ENCODE peak calls at places on chromosomes 12 and 14, in five cellular contexts. T is fibroblast of pulmonary artery, I is NCI-H2029, B is kidney epithelial cell, A is AG08396. E is an unnamed sample.

GRCh38 chr12:68364893-68365725 is 32.9 kb upstream of the MDM1 start:
- DNase-seq in T (peak; percentile 99), I (no peak), B (peak; percentile 91), A (peak; percentile 93), E (peak; percentile 77)

GRCh38 chr12:73424484-73424883 is 1113.2 kb upstream of the ATXN7L3B start:
- DNase-seq in T (no peak), I (no peak), B (no peak), A (no peak), E (no peak)

GRCh38 chr14:90204516-90204915 is 51.8 kb upstream of the PSMC1 start:
- DNase-seq in T (no peak), I (no peak), B (no peak), A (no peak), E (no peak)

GRCh38 chr12:14769462-14769836 is 33.8 kb downstream of the WBP11 start:
- DNase-seq in T (peak; percentile 35), I (no peak), B (no peak), A (no peak), E (no peak)

GRCh38 chr14:63952933-63953437 is 100.2 kb downstream of the SYNE2 start:
- DNase-seq in T (peak; percentile 84), I (no peak), B (no peak), A (no peak), E (no peak)

GRCh38 chr14:100062602-100063001 is 2.6 kb upstream of the EVL start:
- DNase-seq in T (no peak), I (no peak), B (no peak), A (no peak), E (no peak)

GRCh38 chr14:99157246-99157645 is 114.8 kb downstream of the BCL11B start:
- DNase-seq in T (no peak), I (no peak), B (no peak), A (no peak), E (no peak)

GRCh38 chr14:61615743-61616523 is 79.4 kb upstream of the HIF1A start:
- DNase-seq in T (peak; percentile 95), I (no peak), B (peak; percentile 51), A (no peak), E (no peak)

GRCh38 chr14:90604356-90604755 is 207.5 kb downstream of the CALM1 start:
- DNase-seq in T (no peak), I (no peak), B (no peak), A (no peak), E (no peak)

GRCh38 chr14:69014829-69015259 is 35.7 kb upstream of the ACTN1 start:
- DNase-seq in T (no peak), I (no peak), B (no peak), A (no peak), E (no peak)

GRCh38 chr12:112303004-112303403 is 79.2 kb downstream of the HECTD4 start:
- DNase-seq in T (peak; percentile 88), I (no peak), B (peak; percentile 55), A (peak; percentile 34), E (no peak)

GRCh38 chr14:99415496-99416281 is 65.0 kb downstream of the SETD3 start:
- DNase-seq in T (peak; percentile 89), I (peak; percentile 55), B (peak; percentile 45), A (peak; percentile 76), E (no peak)

GRCh38 chr12:80708535-80709328 is 1.3 kb downstream of the MYF6 start:
- DNase-seq in T (peak; percentile 22), I (no peak), B (no peak), A (no peak), E (no peak)

GRCh38 chr14:28609228-28609828 is 157.3 kb upstream of the FOXG1 start:
- DNase-seq in T (peak; percentile 87), I (no peak), B (peak; percentile 4), A (no peak), E (no peak)

GRCh38 chr12:119684730-119685129 is 16.8 kb downstream of the PRKAB1 start:
- DNase-seq in T (no peak), I (no peak), B (no peak), A (no peak), E (no peak)

GRCh38 chr12:87274594-87275245 is 754.5 kb downstream of the C12orf50 start:
- DNase-seq in T (peak; percentile 57), I (no peak), B (no peak), A (no peak), E (no peak)

GRCh38 chr12:89098390-89099102 is 253.8 kb downstream of the DUSP6 start:
- DNase-seq in T (peak; percentile 42), I (peak; percentile 76), B (no peak), A (no peak), E (no peak)

GRCh38 chr12:70774055-70774454 is 136.8 kb upstream of the PTPRB start:
- DNase-seq in T (peak; percentile 24), I (no peak), B (peak; percentile 69), A (peak; percentile 4), E (peak; percentile 49)

GRCh38 chr14:86038401-86038985 is 508.5 kb downstream of the FLRT2 start:
- DNase-seq in T (peak; percentile 76), I (no peak), B (no peak), A (peak; percentile 21), E (no peak)

GRCh38 chr12:6355491-6356373 is 13.9 kb upstream of the TNFRSF1A start:
- DNase-seq in T (no peak), I (no peak), B (no peak), A (no peak), E (no peak)

GRCh38 chr12:128644664-128645296 is 179.0 kb downstream of the SLC15A4 start:
- DNase-seq in T (no peak), I (no peak), B (no peak), A (no peak), E (no peak)

GRCh38 chr14:73370561-73370960 is 87.8 kb downstream of the NUMB start:
- DNase-seq in T (no peak), I (no peak), B (no peak), A (no peak), E (no peak)

GRCh38 chr12:47021298-47021697 is 58.1 kb upstream of the PCED1B start:
- DNase-seq in T (peak; percentile 92), I (peak; percentile 38), B (no peak), A (peak; percentile 48), E (no peak)

GRCh38 chr12:6998708-6999451 is 19.4 kb downstream of the LPCAT3 start:
- DNase-seq in T (no peak), I (no peak), B (peak; percentile 26), A (no peak), E (peak; percentile 50)

GRCh38 chr14:84273181-84273580 is 1256.8 kb upstream of the FLRT2 start:
- DNase-seq in T (peak; percentile 39), I (no peak), B (no peak), A (no peak), E (no peak)

GRCh38 chr12:3988519-3989217 is 115.5 kb upstream of the PARP11 start:
- DNase-seq in T (no peak), I (no peak), B (no peak), A (no peak), E (no peak)

GRCh38 chr14:98704441-98704840 is 567.6 kb downstream of the BCL11B start:
- DNase-seq in T (no peak), I (no peak), B (no peak), A (no peak), E (no peak)

GRCh38 chr14:89500303-89500702 is 83.3 kb upstream of the FOXN3 start:
- DNase-seq in T (no peak), I (no peak), B (no peak), A (no peak), E (no peak)

GRCh38 chr12:42565633-42566032 is 23.9 kb downstream of the PRICKLE1 start:
- DNase-seq in T (no peak), I (no peak), B (no peak), A (peak; percentile 22), E (no peak)

GRCh38 chr12:104718581-104718980 is 239.5 kb downstream of the SLC41A2 start:
- DNase-seq in T (peak; percentile 37), I (peak; percentile 27), B (no peak), A (peak; percentile 48), E (no peak)